ENCODE peak calls at places on chromosome 9, in six cellular contexts. L, A, P, I, H and V are unnamed samples.

GRCh38 chr9:6367128-6367741 is 39.1 kb downstream of the TPD52L3 start:
- DNase-seq in L (no peak), A (peak; percentile 29), P (no peak), I (no peak), H (no peak), V (no peak)

GRCh38 chr9:35757527-35758275 is 3.6 kb upstream of the MSMP start:
- DNase-seq in L (no peak), A (no peak), P (no peak), I (no peak), H (peak; percentile 11), V (no peak)

GRCh38 chr9:13942695-13943094 is 371.2 kb downstream of the NFIB start:
- DNase-seq in L (no peak), A (peak; percentile 98), P (peak; percentile 75), I (no peak), H (peak; percentile 87), V (no peak)

GRCh38 chr9:132078369-132079356 is 1.0 kb downstream of the MED27 start:
- DNase-seq in L (no peak), A (peak; percentile 47), P (no peak), I (no peak), H (peak; percentile 13), V (no peak)

GRCh38 chr9:136364369-136364748 is 815 bp upstream of the DNLZ start:
- DNase-seq in L (no peak), A (no peak), P (no peak), I (no peak), H (no peak), V (no peak)

GRCh38 chr9:16825971-16826370 is 44.5 kb downstream of the BNC2 start:
- DNase-seq in L (peak; percentile 57), A (peak; percentile 96), P (no peak), I (no peak), H (peak; percentile 94), V (no peak)

GRCh38 chr9:126471084-126471611 is 142.6 kb upstream of the LMX1B start:
- DNase-seq in L (no peak), A (peak; percentile 52), P (peak; percentile 31), I (no peak), H (peak; percentile 73), V (no peak)

GRCh38 chr9:21616082-21616778 is 134.1 kb upstream of the IFNE start:
- DNase-seq in L (no peak), A (peak; percentile 98), P (peak; percentile 62), I (no peak), H (peak; percentile 90), V (no peak)

GRCh38 chr9:115808695-115809094 is 344.9 kb upstream of the PAPPA start:
- DNase-seq in L (no peak), A (peak; percentile 88), P (no peak), I (no peak), H (peak; percentile 57), V (no peak)

GRCh38 chr9:125700791-125701190 is 6.2 kb downstream of the MAPKAP1 start:
- DNase-seq in L (no peak), A (peak; percentile 10), P (no peak), I (no peak), H (no peak), V (peak; percentile 66)

GRCh38 chr9:89527084-89527483 is 29.2 kb upstream of the SEMA4D start:
- DNase-seq in L (no peak), A (no peak), P (no peak), I (no peak), H (no peak), V (no peak)

GRCh38 chr9:70407081-70407503 is 7.4 kb downstream of the KLF9 start:
- DNase-seq in L (no peak), A (peak; percentile 99), P (no peak), I (no peak), H (peak; percentile 98), V (no peak)

GRCh38 chr9:38024036-38024681 is 44.9 kb downstream of the SHB start:
- DNase-seq in L (no peak), A (peak; percentile 94), P (peak; percentile 94), I (no peak), H (peak; percentile 92), V (peak; percentile 43)

DNA sequence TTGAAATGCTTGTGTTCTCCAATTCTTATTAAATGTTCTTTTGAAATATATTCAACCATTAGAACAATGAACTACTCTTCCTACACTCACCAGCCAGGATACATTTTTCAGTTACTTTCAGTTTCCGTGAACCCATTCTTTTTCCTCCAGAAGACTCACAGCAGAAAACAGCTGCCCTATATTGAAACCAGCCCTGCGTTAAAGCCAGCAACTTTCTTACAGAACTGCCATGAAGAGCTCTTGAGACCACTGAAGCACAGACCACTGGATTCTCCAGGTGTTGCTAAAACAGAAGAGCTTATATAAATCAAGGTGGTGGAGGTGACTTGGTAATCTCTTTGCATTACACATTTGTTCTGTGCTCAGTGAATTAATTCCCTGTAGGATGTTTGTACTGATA is 365.9 kb upstream of the C9orf72 start:
- DNase-seq in L (no peak), A (no peak), P (no peak), I (no peak), H (no peak), V (no peak)
- H4K91ac ChIP-seq in L (no peak overlapping the region), A (no peak overlapping the region), P (no peak overlapping the region), I (no peak overlapping the region), H (no peak overlapping the region), V (no peak overlapping the region)

GRCh38 chr9:134176599-134176968 is 12.2 kb upstream of the RNU6ATAC start:
- DNase-seq in L (no peak), A (no peak), P (no peak), I (no peak), H (no peak), V (no peak)
- H4K91ac ChIP-seq in L (no peak overlapping the region), A (no peak overlapping the region), P (no peak overlapping the region), I (no peak overlapping the region), H (peak overlapping the region; percentile 3), V (no peak overlapping the region)

GRCh38 chr9:75231167-75231566 is 142.9 kb downstream of the OSTF1 start:
- DNase-seq in L (no peak), A (no peak), P (no peak), I (no peak), H (no peak), V (no peak)
- H4K91ac ChIP-seq in L (no peak overlapping the region), A (no peak overlapping the region), P (no peak overlapping the region), I (no peak overlapping the region), H (no peak overlapping the region), V (no peak overlapping the region)

DNA sequence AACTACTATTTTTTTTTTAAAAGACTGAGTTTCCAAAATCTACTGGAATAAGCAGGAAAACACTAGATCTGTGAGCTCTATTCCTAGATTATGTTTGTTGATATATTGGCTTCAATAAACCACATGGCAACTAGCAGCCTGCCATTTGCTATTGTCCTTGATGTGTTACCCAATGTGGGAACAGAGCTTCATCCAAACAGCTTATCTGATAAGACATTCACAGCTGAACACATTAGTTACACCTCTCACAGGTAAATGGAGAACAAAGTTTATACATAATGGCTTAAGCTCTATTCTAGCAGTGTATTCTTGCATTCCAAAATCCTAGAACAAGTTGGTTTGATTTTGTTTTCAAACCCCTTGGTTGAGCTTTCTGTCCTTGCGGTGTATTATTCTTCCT is 642.1 kb downstream of the TLE1 start:
- DNase-seq in L (no peak), A (no peak), P (no peak), I (no peak), H (no peak), V (no peak)
- H4K91ac ChIP-seq in L (no peak overlapping the region), A (no peak overlapping the region), P (no peak overlapping the region), I (no peak overlapping the region), H (no peak overlapping the region), V (no peak overlapping the region)

GRCh38 chr9:97076238-97076637 is 37.3 kb upstream of the CTSV start:
- DNase-seq in L (no peak), A (no peak), P (no peak), I (peak; percentile 60), H (no peak), V (peak; percentile 71)
- H4K91ac ChIP-seq in L (no peak overlapping the region), A (no peak overlapping the region), P (no peak overlapping the region), I (no peak overlapping the region), H (no peak overlapping the region), V (no peak overlapping the region)

DNA sequence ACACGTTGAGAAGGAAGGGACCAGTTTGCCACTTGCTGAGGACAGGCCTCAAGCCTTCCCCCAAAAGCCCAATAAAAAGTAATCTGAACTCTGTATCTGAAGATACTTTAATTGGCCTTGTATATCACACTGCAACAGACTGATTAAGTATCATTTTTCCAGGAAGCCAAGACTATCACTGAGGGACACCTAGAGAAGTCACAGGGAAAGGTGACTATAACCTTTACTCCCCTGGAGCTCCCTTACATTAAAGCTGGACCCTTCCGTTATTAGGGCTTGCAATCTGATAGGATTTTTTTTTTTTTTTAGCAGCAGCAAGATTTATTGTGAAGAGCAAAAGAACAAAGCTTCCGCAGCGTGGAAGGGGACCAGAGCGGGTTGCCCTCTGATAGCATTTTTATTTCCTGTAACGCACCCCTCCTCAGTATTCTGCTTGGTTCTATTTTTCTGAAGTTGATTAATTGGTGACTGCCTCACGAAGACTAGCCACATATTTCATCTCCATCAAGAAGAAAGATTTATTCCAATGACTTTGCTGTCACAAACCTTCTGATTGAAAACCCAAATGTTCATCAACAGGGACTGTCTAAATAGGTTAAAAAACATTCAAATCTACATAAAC is 2.7 kb downstream of the CDC14B start:
- DNase-seq in L (no peak), A (no peak), P (no peak), I (no peak), H (no peak), V (no peak)
- H4K91ac ChIP-seq in L (no peak overlapping the region), A (no peak overlapping the region), P (no peak overlapping the region), I (no peak overlapping the region), H (no peak overlapping the region), V (no peak overlapping the region)